ENCODE peak calls at places on chromosome 12, in five cellular contexts. One of them, this sample, is unnamed.

GRCh38 chr12:83700858-83701257 is 1014.2 kb downstream of the TMTC2 start:
- DNase-seq in A549: no peak
- DNase-seq in fibroblast of mammary gland: peak
- DNase-seq in foreskin fibroblast: peak
- DNase-seq in AG09319: no peak
- DNase-seq in this sample: no peak

GRCh38 chr12:56377310-56377988 is 14.8 kb upstream of the APOF start:
- DNase-seq in A549: peak
- DNase-seq in fibroblast of mammary gland: peak
- DNase-seq in foreskin fibroblast: peak
- DNase-seq in AG09319: no peak
- DNase-seq in this sample: no peak

GRCh38 chr12:97940629-97941028 is 478.0 kb downstream of the RMST start:
- DNase-seq in A549: no peak
- DNase-seq in fibroblast of mammary gland: no peak
- DNase-seq in foreskin fibroblast: no peak
- DNase-seq in AG09319: no peak
- DNase-seq in this sample: no peak

GRCh38 chr12:87120440-87120839 is 864.2 kb upstream of the MGAT4C start:
- DNase-seq in A549: peak
- DNase-seq in fibroblast of mammary gland: peak
- DNase-seq in foreskin fibroblast: no peak
- DNase-seq in AG09319: no peak
- DNase-seq in this sample: no peak

GRCh38 chr12:55470088-55470830 is at the start of gene OR6C70:
- DNase-seq in A549: no peak
- DNase-seq in fibroblast of mammary gland: no peak
- DNase-seq in foreskin fibroblast: no peak
- DNase-seq in AG09319: no peak
- DNase-seq in this sample: no peak

GRCh38 chr12:103901518-103902173 is 28.6 kb upstream of the HSP90B1 start:
- DNase-seq in A549: no peak
- DNase-seq in fibroblast of mammary gland: no peak
- DNase-seq in foreskin fibroblast: no peak
- DNase-seq in AG09319: no peak
- DNase-seq in this sample: peak

GRCh38 chr12:51866324-51866723 is 17.8 kb upstream of the FIGNL2 start:
- DNase-seq in A549: no peak
- DNase-seq in fibroblast of mammary gland: no peak
- DNase-seq in foreskin fibroblast: no peak
- DNase-seq in AG09319: no peak
- DNase-seq in this sample: no peak

GRCh38 chr12:55847033-55847432 is 4.3 kb upstream of the MMP19 start:
- DNase-seq in A549: no peak
- DNase-seq in fibroblast of mammary gland: peak
- DNase-seq in foreskin fibroblast: peak
- DNase-seq in AG09319: peak
- DNase-seq in this sample: peak

GRCh38 chr12:111597731-111598636 is 1.1 kb downstream of the ATXN2 start:
- DNase-seq in A549: peak
- DNase-seq in fibroblast of mammary gland: no peak
- DNase-seq in foreskin fibroblast: no peak
- DNase-seq in AG09319: no peak
- DNase-seq in this sample: peak

GRCh38 chr12:121230538-121230907 is 20.6 kb downstream of the P2RX4 start:
- DNase-seq in A549: no peak
- DNase-seq in fibroblast of mammary gland: no peak
- DNase-seq in foreskin fibroblast: no peak
- DNase-seq in AG09319: no peak
- DNase-seq in this sample: no peak
- TF ChIP-seq CTCF in A549: no peak
- TF ChIP-seq CTCF in fibroblast of mammary gland: no peak
- TF ChIP-seq CTCF in foreskin fibroblast: no peak
- TF ChIP-seq CTCF in AG09319: no peak
- TF ChIP-seq CTCF in this sample: peak

GRCh38 chr12:42024495-42024830 is 120.2 kb downstream of the GXYLT1 start:
- DNase-seq in A549: no peak
- DNase-seq in fibroblast of mammary gland: no peak
- DNase-seq in foreskin fibroblast: no peak
- DNase-seq in AG09319: no peak
- DNase-seq in this sample: no peak

GRCh38 chr12:42031847-42032564 is 112.7 kb downstream of the GXYLT1 start:
- DNase-seq in A549: no peak
- DNase-seq in fibroblast of mammary gland: no peak
- DNase-seq in foreskin fibroblast: no peak
- DNase-seq in AG09319: no peak
- DNase-seq in this sample: no peak

GRCh38 chr12:42023733-42024494 is 120.8 kb downstream of the GXYLT1 start:
- DNase-seq in A549: peak
- DNase-seq in fibroblast of mammary gland: peak
- DNase-seq in foreskin fibroblast: peak
- DNase-seq in AG09319: peak
- DNase-seq in this sample: peak

GRCh38 chr12:42030588-42030987 is 114.1 kb downstream of the GXYLT1 start:
- DNase-seq in A549: no peak
- DNase-seq in fibroblast of mammary gland: no peak
- DNase-seq in foreskin fibroblast: no peak
- DNase-seq in AG09319: no peak
- DNase-seq in this sample: no peak

GRCh38 chr12:42027537-42027936 is 117.1 kb downstream of the GXYLT1 start:
- DNase-seq in A549: no peak
- DNase-seq in fibroblast of mammary gland: no peak
- DNase-seq in foreskin fibroblast: no peak
- DNase-seq in AG09319: no peak
- DNase-seq in this sample: no peak
- TF ChIP-seq CTCF in A549: no peak
- TF ChIP-seq CTCF in fibroblast of mammary gland: no peak
- TF ChIP-seq CTCF in foreskin fibroblast: no peak
- TF ChIP-seq CTCF in AG09319: no peak
- TF ChIP-seq CTCF in this sample: no peak

GRCh38 chr12:32558941-32559340 is 120.2 kb upstream of the DNM1L start:
- DNase-seq in A549: no peak
- DNase-seq in fibroblast of mammary gland: peak
- DNase-seq in foreskin fibroblast: peak
- DNase-seq in AG09319: peak
- DNase-seq in this sample: no peak
- TF ChIP-seq CTCF in A549: no peak
- TF ChIP-seq CTCF in fibroblast of mammary gland: no peak
- TF ChIP-seq CTCF in foreskin fibroblast: no peak
- TF ChIP-seq CTCF in AG09319: no peak
- TF ChIP-seq CTCF in this sample: no peak

DNA sequence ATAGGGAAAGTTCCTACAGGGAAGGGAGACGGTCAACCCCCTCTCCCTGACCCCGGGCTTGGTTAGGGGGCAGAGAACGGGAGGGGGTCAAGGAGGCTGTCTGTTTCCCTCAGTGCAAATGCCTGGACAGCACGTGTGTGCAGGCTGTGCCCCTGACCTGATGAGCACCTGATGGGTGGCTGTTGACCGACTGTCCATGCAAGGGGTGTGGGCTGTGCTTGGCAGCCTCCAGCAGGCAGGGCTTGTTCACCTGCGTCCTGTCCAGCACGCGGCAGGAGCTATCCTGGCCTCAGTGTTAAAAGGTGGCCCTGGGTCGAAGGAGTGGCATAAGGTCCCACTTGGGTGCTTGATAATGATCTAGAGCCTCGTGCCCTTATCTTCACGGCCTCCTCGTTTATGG is 221.0 kb downstream of the CACNA1C start:
- DNase-seq in A549: no peak
- DNase-seq in fibroblast of mammary gland: no peak
- DNase-seq in foreskin fibroblast: no peak
- DNase-seq in AG09319: no peak
- DNase-seq in this sample: no peak
- TF ChIP-seq CTCF in A549: no peak
- TF ChIP-seq CTCF in fibroblast of mammary gland: no peak
- TF ChIP-seq CTCF in foreskin fibroblast: no peak
- TF ChIP-seq CTCF in AG09319: no peak
- TF ChIP-seq CTCF in this sample: no peak

GRCh38 chr12:89392401-89392800 is 40.1 kb upstream of the DUSP6 start:
- DNase-seq in A549: no peak
- DNase-seq in fibroblast of mammary gland: no peak
- DNase-seq in foreskin fibroblast: no peak
- DNase-seq in AG09319: no peak
- DNase-seq in this sample: no peak

GRCh38 chr12:89391726-89392336 is 39.5 kb upstream of the DUSP6 start:
- DNase-seq in A549: no peak
- DNase-seq in fibroblast of mammary gland: no peak
- DNase-seq in foreskin fibroblast: no peak
- DNase-seq in AG09319: no peak
- DNase-seq in this sample: no peak

GRCh38 chr12:89393551-89394121 is 41.3 kb upstream of the DUSP6 start:
- DNase-seq in A549: no peak
- DNase-seq in fibroblast of mammary gland: no peak
- DNase-seq in foreskin fibroblast: no peak
- DNase-seq in AG09319: no peak
- DNase-seq in this sample: no peak

GRCh38 chr12:89390802-89391673 is 38.7 kb upstream of the DUSP6 start:
- DNase-seq in A549: peak
- DNase-seq in fibroblast of mammary gland: peak
- DNase-seq in foreskin fibroblast: peak
- DNase-seq in AG09319: no peak
- DNase-seq in this sample: no peak

GRCh38 chr12:89395712-89396111 is 43.4 kb upstream of the DUSP6 start:
- DNase-seq in A549: no peak
- DNase-seq in fibroblast of mammary gland: no peak
- DNase-seq in foreskin fibroblast: no peak
- DNase-seq in AG09319: no peak
- DNase-seq in this sample: no peak
- TF ChIP-seq CTCF in A549: no peak
- TF ChIP-seq CTCF in fibroblast of mammary gland: no peak
- TF ChIP-seq CTCF in foreskin fibroblast: no peak
- TF ChIP-seq CTCF in AG09319: no peak
- TF ChIP-seq CTCF in this sample: no peak

This sample was measured in activated CD8-positive, alpha-beta T cell treated with anti-CD3 and anti-CD28 coated beads for 36 hours.